ENCODE peak calls at places on chromosomes 11 and 22, in eight cellular contexts. D is heart right ventricle, Y is lower lobe of right lung, R is thoracic aorta, S is fibroblast of the aortic adventitia, J is cardiac fibroblast, E is OCI-LY7, V is NB4. P is an unnamed sample.

GRCh38 chr11:64036081-64037026 is 623 bp downstream of the FLRT1 start:
- DNase-seq in D (peak), Y (no peak), R (no peak), S (peak), J (peak), E (no peak), V (peak), P (no peak)

GRCh38 chr11:74650498-74650897 is 58.1 kb downstream of the POLD3 start:
- DNase-seq in D (no peak), Y (no peak), R (no peak), S (peak), J (peak), E (no peak), V (no peak), P (no peak)

GRCh38 chr22:29205598-29206371 is at the start of gene EMID1:
- DNase-seq in D (peak), Y (peak), R (no peak), S (no peak), J (peak), E (no peak), V (peak), P (peak)

GRCh38 chr11:126716456-126717083 is 284.0 kb downstream of the KIRREL3 start:
- DNase-seq in D (no peak), Y (no peak), R (no peak), S (peak), J (peak), E (peak), V (peak), P (peak)

GRCh38 chr22:20205964-20206708 is 55.3 kb upstream of the CCDC188 start:
- DNase-seq in D (peak), Y (peak), R (no peak), S (peak), J (peak), E (peak), V (peak), P (no peak)

GRCh38 chr11:101567086-101567485 is 16.7 kb downstream of the TRPC6 start:
- DNase-seq in D (no peak), Y (no peak), R (no peak), S (no peak), J (no peak), E (peak), V (no peak), P (no peak)

GRCh38 chr11:117933475-117933874 is 4.3 kb upstream of the TMPRSS13 start:
- DNase-seq in D (no peak), Y (peak), R (no peak), S (no peak), J (no peak), E (no peak), V (no peak), P (no peak)

GRCh38 chr22:29780781-29781676 is 13.9 kb downstream of the UQCR10 start:
- DNase-seq in D (no peak), Y (no peak), R (no peak), S (peak), J (peak), E (no peak), V (no peak), P (no peak)

GRCh38 chr22:33013531-33014162 is 44.5 kb downstream of the SYN3 start:
- DNase-seq in D (no peak), Y (no peak), R (no peak), S (no peak), J (no peak), E (no peak), V (no peak), P (no peak)

GRCh38 chr11:8389034-8389996 is 125.6 kb upstream of the LMO1 start:
- DNase-seq in D (no peak), Y (no peak), R (no peak), S (peak), J (peak), E (no peak), V (no peak), P (no peak)

GRCh38 chr11:117584056-117584830 is 212.8 kb downstream of the DSCAML1 start:
- DNase-seq in D (no peak), Y (no peak), R (no peak), S (peak), J (no peak), E (no peak), V (no peak), P (no peak)

GRCh38 chr22:29626497-29627195 is 23.2 kb downstream of the NF2 start:
- DNase-seq in D (no peak), Y (no peak), R (no peak), S (peak), J (peak), E (no peak), V (peak), P (no peak)

GRCh38 chr22:31238057-31238456 is 26.0 kb downstream of the LIMK2 start:
- DNase-seq in D (no peak), Y (no peak), R (no peak), S (no peak), J (no peak), E (no peak), V (no peak), P (no peak)

DNA sequence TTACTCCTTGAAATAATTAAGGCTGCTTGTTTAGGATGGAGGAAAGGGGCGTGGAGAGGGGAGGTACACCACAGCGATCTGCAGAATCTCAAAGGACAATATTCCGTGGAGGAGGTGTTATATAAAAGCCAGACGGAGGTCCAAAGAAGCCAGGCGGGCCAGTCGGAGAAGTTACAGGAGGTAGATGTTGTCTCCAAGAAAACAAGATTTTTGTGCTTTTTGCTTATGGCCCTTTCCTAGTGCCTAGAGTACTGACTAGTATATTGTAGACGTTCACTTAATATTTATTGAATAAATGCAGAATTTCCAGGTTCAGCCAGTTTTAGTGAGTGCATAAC is 761 bp downstream of the ZDHHC13 start:
- DNase-seq in D (no peak), Y (no peak), R (no peak), S (peak), J (no peak), E (peak), V (no peak), P (no peak)
- TF ChIP-seq CTCF in D (no peak), Y (no peak), R (no peak), S (no peak), J (no peak), E (no peak), V (no peak), P (no peak)

DNA sequence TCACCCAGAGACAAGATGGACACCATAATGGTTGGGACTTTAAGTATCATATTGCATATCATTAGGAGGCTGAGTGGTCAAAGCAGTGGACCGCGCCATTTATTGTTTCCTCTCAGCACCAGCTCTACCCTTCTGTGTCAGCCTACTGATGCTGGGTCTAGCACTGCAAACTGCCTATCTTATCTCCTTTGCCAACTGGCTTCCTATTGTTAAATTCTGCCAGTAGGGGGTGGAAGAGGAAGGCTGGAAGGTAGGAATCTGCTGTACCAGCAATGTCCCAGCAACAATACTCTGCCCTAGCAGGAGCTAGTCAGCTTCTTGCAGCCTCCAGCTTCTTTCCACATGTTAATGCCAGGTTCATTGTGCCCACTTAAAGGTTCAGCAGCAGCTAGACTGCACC is 367.1 kb upstream of the PDGFD start:
- DNase-seq in D (no peak), Y (no peak), R (no peak), S (no peak), J (no peak), E (no peak), V (peak), P (no peak)
- TF ChIP-seq CTCF in D (no peak), Y (no peak), R (no peak), S (no peak), J (peak), E (peak), V (peak), P (no peak)

DNA sequence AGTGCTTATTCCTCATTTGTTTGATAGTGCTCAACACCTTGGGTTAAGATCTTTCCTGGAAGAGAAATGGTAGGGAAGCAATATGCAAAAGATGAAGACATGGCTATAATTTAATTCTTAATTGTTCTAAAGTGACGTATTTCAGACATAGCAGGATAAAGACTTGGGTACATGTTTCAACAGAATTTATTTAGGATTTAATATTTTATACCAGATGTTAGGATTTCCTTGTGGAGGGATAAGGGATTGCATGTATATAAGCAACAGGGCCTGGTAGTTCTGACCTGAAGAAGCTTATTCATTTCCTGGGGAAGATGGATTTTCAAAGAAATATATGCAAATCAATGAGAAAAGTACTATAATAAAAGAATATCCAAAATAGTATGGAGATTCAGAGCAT is 163.8 kb downstream of the FAT3 start:
- DNase-seq in D (no peak), Y (no peak), R (no peak), S (no peak), J (no peak), E (no peak), V (no peak), P (no peak)
- TF ChIP-seq CTCF in D (peak), Y (no peak), R (peak), S (peak), J (peak), E (no peak), V (no peak), P (peak)

DNA sequence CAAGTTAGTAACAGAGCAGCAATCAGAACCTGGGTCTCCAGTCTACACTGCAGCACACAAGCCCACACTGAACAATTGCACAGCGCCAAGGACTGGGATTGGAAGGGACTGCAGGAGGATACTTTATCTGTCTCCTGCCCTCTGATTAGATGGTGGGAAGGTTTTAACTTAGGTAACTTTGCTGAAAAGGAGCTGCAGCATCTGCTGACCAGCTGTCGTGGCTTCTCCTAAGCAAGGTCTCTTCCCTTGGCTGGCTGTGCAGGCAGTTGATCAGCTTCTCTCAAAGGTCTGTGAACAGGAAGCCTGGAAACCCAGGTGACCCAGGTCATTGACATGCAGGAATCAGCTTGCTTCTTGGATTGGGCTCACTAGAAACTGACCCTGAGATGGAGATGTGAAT is 82.4 kb downstream of the ISX start:
- DNase-seq in D (no peak), Y (no peak), R (no peak), S (no peak), J (no peak), E (no peak), V (no peak), P (no peak)
- TF ChIP-seq CTCF in D (no peak), Y (no peak), R (no peak), S (no peak), J (no peak), E (no peak), V (no peak), P (no peak)

GRCh38 chr11:133134561-133135173 is 397.6 kb downstream of the OPCML start:
- DNase-seq in D (peak), Y (peak), R (no peak), S (no peak), J (peak), E (peak), V (peak), P (peak)
- TF ChIP-seq CTCF in D (peak), Y (peak), R (peak), S (peak), J (peak), E (peak), V (peak), P (peak)

P was measured in progenitor cell of endocrine pancreas.